ENCODE peak calls at places on chromosomes 13 and 19, in eight cellular contexts. M, D, Z, R, P, G, V and T are unnamed samples.

GRCh38 chr13:109271991-109272454 is 514.4 kb downstream of the IRS2 start:
- DNase-seq in G (no peak), Z (no peak), V (no peak), P (no peak), D (peak), R (peak), M (no peak), T (no peak)

GRCh38 chr13:66446413-66446812 is 783.7 kb downstream of the PCDH9 start:
- DNase-seq in D (peak), R (no peak), V (no peak), M (no peak), G (no peak), Z (no peak), P (no peak), T (no peak)

GRCh38 chr13:101527130-101527529 is 74.7 kb downstream of the ITGBL1 start:
- DNase-seq in V (no peak), P (no peak), M (no peak), R (no peak), D (no peak), G (no peak), Z (no peak), T (no peak)

GRCh38 chr13:97194473-97194872 is 27.7 kb upstream of the MBNL2 start:
- DNase-seq in Z (no peak), P (no peak), D (peak), G (no peak), M (no peak), R (peak), V (no peak), T (no peak)

GRCh38 chr13:113860579-113861432 is 3.1 kb downstream of the GAS6 start:
- DNase-seq in Z (no peak), D (no peak), G (peak), M (peak), V (peak), R (no peak), P (no peak), T (no peak)

GRCh38 chr19:46787040-46787330 is 1.4 kb downstream of the SLC1A5 start:
- DNase-seq in M (no peak), Z (no peak), V (no peak), D (no peak), G (no peak), R (no peak), P (no peak), T (no peak)

GRCh38 chr19:12959482-12959881 is 2.5 kb upstream of the GADD45GIP1 start:
- DNase-seq in Z (no peak), P (no peak), R (no peak), G (no peak), D (no peak), V (no peak), M (no peak), T (no peak)

GRCh38 chr13:102698649-102698980 is 3.8 kb upstream of the METTL21C start:
- DNase-seq in P (no peak), G (no peak), M (no peak), V (no peak), Z (no peak), D (no peak), R (no peak), T (no peak)

GRCh38 chr13:21055016-21055415 is 6.4 kb downstream of the LATS2 start:
- DNase-seq in D (no peak), R (no peak), V (no peak), M (no peak), G (no peak), P (no peak), Z (no peak), T (no peak)

GRCh38 chr19:33310606-33311325 is 8.4 kb upstream of the CEBPA start:
- DNase-seq in G (no peak), R (no peak), M (no peak), D (no peak), P (no peak), V (no peak), Z (no peak), T (no peak)

GRCh38 chr19:46388311-46389095 is 24.9 kb downstream of the CCDC8 start:
- DNase-seq in P (no peak), V (no peak), M (no peak), Z (no peak), D (no peak), R (no peak), G (no peak), T (no peak)

GRCh38 chr19:36169084-36169760 is 17.0 kb upstream of the COX7A1 start:
- DNase-seq in M (no peak), V (peak), R (no peak), Z (no peak), D (no peak), G (no peak), P (no peak), T (no peak)

GRCh38 chr13:114146629-114147028 is 14.2 kb upstream of the RASA3 start:
- DNase-seq in D (no peak), R (no peak), V (no peak), G (no peak), M (no peak), P (peak), Z (no peak), T (peak)

GRCh38 chr13:79341202-79341601 is 64.9 kb downstream of the RBM26 start:
- DNase-seq in V (no peak), P (no peak), D (no peak), G (no peak), Z (no peak), R (no peak), M (no peak), T (no peak)

GRCh38 chr13:97751477-97751876 is 202.0 kb upstream of the IPO5 start:
- DNase-seq in M (no peak), P (no peak), R (no peak), V (no peak), G (no peak), Z (no peak), D (no peak), T (no peak)

GRCh38 chr19:29881386-29881785 is 60.7 kb upstream of the URI1 start:
- DNase-seq in D (peak), Z (no peak), V (no peak), P (no peak), M (no peak), R (no peak), G (no peak), T (no peak)

GRCh38 chr13:27927444-27928352 is 7.9 kb downstream of the PDX1 start:
- DNase-seq in P (peak), V (no peak), M (no peak), D (no peak), G (peak), Z (no peak), R (no peak), T (no peak)

GRCh38 chr19:17424743-17425365 is 5.0 kb downstream of the MVB12A start:
- DNase-seq in R (no peak), Z (peak), V (no peak), P (peak), M (peak), D (no peak), G (peak), T (peak)
- TF ChIP-seq CTCF in R (peak), Z (peak), V (no peak), P (peak), M (peak), D (peak), G (no peak), T (no peak)

GRCh38 chr13:30920162-30920561 is 12.3 kb upstream of the TEX26 start:
- DNase-seq in Z (no peak), M (no peak), G (no peak), R (no peak), P (no peak), V (no peak), D (no peak), T (no peak)

GRCh38 chr13:30915691-30916541 is 9.8 kb downstream of the MEDAG start:
- DNase-seq in P (no peak), Z (no peak), V (no peak), M (no peak), G (peak), D (peak), R (no peak), T (no peak)

GRCh38 chr13:30916991-30917390 is 10.9 kb downstream of the MEDAG start:
- DNase-seq in P (no peak), D (no peak), Z (no peak), V (no peak), R (no peak), G (no peak), M (no peak), T (no peak)

GRCh38 chr13:30923423-30923822 is 9.0 kb upstream of the TEX26 start:
- DNase-seq in G (no peak), D (peak), V (no peak), R (no peak), Z (no peak), P (no peak), M (no peak), T (no peak)

GRCh38 chr13:30918662-30919405 is 12.8 kb downstream of the MEDAG start:
- DNase-seq in V (no peak), Z (no peak), G (no peak), R (no peak), D (peak), P (no peak), M (no peak), T (no peak)
- TF ChIP-seq CTCF in V (no peak), Z (no peak), G (no peak), R (no peak), D (no peak), P (no peak), M (no peak), T (no peak)

DNA sequence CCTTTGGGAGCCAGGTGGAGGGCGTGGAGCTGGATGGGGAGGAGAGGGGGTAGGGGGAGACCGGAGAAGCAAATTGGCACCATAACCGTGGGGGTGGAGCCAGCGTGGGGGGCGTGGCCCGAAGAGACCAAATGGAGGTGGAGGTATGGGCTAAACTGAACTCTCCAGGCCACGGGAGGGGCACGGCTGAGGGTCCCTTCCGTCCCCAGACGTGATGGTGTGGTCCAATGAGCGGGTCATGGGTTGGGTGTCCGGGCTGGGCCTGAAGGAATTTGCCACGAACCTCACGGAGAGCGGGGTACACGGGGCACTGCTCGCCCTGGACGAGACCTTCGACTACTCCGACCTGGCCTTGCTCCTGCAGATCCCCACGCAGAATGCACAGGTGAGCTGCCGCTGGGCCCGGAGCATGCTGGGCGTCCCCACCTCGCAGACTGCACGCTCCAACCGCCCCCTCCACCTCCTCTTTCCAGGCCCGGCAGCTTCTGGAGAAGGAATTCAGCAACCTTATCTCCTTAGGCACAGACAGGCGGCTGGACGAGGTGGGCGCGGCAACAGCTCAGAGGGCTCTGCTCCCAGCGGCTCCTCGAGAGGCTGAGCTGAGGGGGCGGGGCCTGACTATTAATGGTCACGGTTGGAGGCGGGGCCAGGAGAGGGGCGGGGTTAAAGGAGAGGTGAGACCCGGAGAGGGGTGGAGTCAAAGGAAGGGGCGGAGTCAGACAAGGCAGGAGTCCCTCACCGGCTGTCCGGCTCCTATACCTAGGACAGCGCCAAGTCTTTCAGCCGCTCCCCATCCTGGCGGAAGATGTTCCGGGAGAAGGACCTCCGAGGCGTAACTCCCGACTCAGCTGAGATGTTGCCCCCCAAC is 6.2 kb downstream of the HRC start:
- DNase-seq in P (peak), R (peak), V (peak), Z (peak), M (peak), D (peak), G (peak), T (peak)
- TF ChIP-seq CTCF in P (no peak), R (no peak), V (no peak), Z (no peak), M (no peak), D (no peak), G (no peak), T (no peak)

GRCh38 chr19:50932018-50932689 is 20.7 kb downstream of the KLK5 start:
- DNase-seq in D (peak), P (no peak), V (no peak), R (peak), M (no peak), G (no peak), Z (no peak), T (no peak)

GRCh38 chr19:50928841-50929240 is 17.6 kb upstream of the KLK4 start:
- DNase-seq in Z (no peak), P (no peak), G (no peak), M (no peak), D (no peak), R (no peak), V (no peak), T (no peak)

GRCh38 chr19:50932690-50933083 is 20.2 kb downstream of the KLK5 start:
- DNase-seq in V (no peak), G (no peak), D (peak), Z (no peak), P (no peak), R (no peak), M (no peak), T (no peak)

GRCh38 chr19:50933640-50934039 is 19.2 kb downstream of the KLK5 start:
- DNase-seq in P (no peak), M (no peak), D (peak), G (no peak), R (no peak), Z (no peak), V (no peak), T (no peak)

DNA sequence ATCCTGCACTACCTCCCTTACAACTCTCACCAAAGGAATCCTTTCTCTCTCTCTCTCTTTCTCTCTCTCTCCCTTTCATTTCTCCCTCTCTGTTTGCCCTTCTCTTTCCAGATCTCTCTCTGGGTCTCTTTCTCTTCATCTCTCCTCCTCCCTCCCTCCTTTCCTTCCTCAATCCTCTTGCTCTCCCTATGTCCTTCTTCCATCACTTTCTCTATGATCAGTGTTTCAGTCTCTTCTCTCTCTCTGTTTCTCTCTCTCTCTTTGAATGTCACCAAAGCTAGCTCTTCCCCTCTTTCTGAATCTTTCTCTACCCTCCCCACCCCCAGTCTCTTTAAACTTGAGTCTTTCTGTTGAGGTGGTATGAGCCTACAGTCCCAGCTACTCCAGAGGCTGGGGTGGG is 19.8 kb upstream of the KLK4 start:
- DNase-seq in V (no peak), G (no peak), P (no peak), M (no peak), R (no peak), Z (no peak), D (no peak), T (no peak)
- TF ChIP-seq CTCF in V (no peak), G (no peak), P (no peak), M (no peak), R (no peak), Z (no peak), D (no peak), T (no peak)

GRCh38 chr19:44585371-44586141 is 27.8 kb upstream of the IGSF23 start:
- DNase-seq in Z (no peak), D (peak), G (no peak), V (no peak), R (no peak), M (no peak), P (no peak), T (no peak)
- TF ChIP-seq CTCF in Z (no peak), D (peak), G (no peak), V (no peak), R (peak), M (no peak), P (no peak), T (no peak)

GRCh38 chr13:99078014-99078771 is 100.3 kb upstream of the DOCK9 start:
- DNase-seq in P (no peak), V (no peak), M (no peak), D (no peak), R (no peak), Z (no peak), G (no peak), T (no peak)
- TF ChIP-seq CTCF in P (no peak), V (no peak), M (no peak), D (no peak), R (no peak), Z (no peak), G (no peak), T (no peak)

GRCh38 chr13:111345682-111346081 is 25.2 kb downstream of the TEX29 start:
- DNase-seq in V (no peak), G (peak), D (no peak), P (no peak), M (no peak), Z (no peak), R (no peak), T (no peak)

GRCh38 chr13:111343186-111343805 is 22.9 kb downstream of the TEX29 start:
- DNase-seq in G (peak), P (no peak), Z (no peak), D (no peak), V (no peak), R (no peak), M (no peak), T (no peak)

GRCh38 chr13:111346281-111346680 is 25.8 kb downstream of the TEX29 start:
- DNase-seq in Z (no peak), D (no peak), G (peak), P (no peak), M (no peak), R (no peak), V (no peak), T (no peak)

GRCh38 chr13:111342716-111343115 is 22.3 kb downstream of the TEX29 start:
- DNase-seq in M (no peak), P (no peak), V (no peak), R (no peak), D (no peak), G (no peak), Z (no peak), T (no peak)

GRCh38 chr13:111344471-111345191 is 24.2 kb downstream of the TEX29 start:
- DNase-seq in G (peak), R (no peak), M (no peak), Z (peak), V (no peak), P (peak), D (no peak), T (peak)
- TF ChIP-seq CTCF in G (no peak), R (peak), M (no peak), Z (no peak), V (no peak), P (peak), D (no peak), T (peak)